ENCODE peak calls at places on chromosomes 7 and 10, in five cellular contexts. D is RWPE1, O is choroid plexus epithelial cell, U is foreskin keratinocyte, G is Calu3. J is an unnamed sample.

GRCh38 chr7:30510124-30511074 is 5.8 kb upstream of the GGCT start:
- DNase-seq in D (peak; percentile 15), O (peak; percentile 77), U (no peak), G (peak; percentile 63), J (no peak)

GRCh38 chr7:112137141-112138101 is 68.8 kb downstream of the DOCK4 start:
- DNase-seq in D (no peak), O (peak; percentile 27), U (no peak), G (no peak), J (no peak)

GRCh38 chr7:158407581-158408331 is 179.9 kb downstream of the PTPRN2 start:
- DNase-seq in D (peak; percentile 16), O (peak; percentile 85), U (no peak), G (no peak), J (no peak)

GRCh38 chr7:18408461-18408860 is 87.1 kb upstream of the HDAC9 start:
- DNase-seq in D (no peak), O (peak; percentile 43), U (no peak), G (no peak), J (no peak)

GRCh38 chr7:80307251-80307856 is 172.7 kb downstream of the GNAI1 start:
- DNase-seq in D (peak; percentile 11), O (peak; percentile 97), U (no peak), G (no peak), J (no peak)

GRCh38 chr10:127145173-127145572 is 51.2 kb downstream of the INSYN2A start:
- DNase-seq in D (peak; percentile 45), O (peak; percentile 54), U (peak; percentile 39), G (no peak), J (no peak)

GRCh38 chr7:87119581-87119980 is 32.7 kb upstream of the DMTF1 start:
- DNase-seq in D (no peak), O (no peak), U (no peak), G (no peak), J (no peak)

GRCh38 chr7:158910254-158911053 is 54.1 kb downstream of the DYNC2I1 start:
- DNase-seq in D (no peak), O (no peak), U (no peak), G (no peak), J (no peak)

GRCh38 chr10:86267286-86268195 is 99.1 kb downstream of the GRID1 start:
- DNase-seq in D (no peak), O (no peak), U (no peak), G (no peak), J (no peak)

GRCh38 chr10:78744521-78745090 is 324.2 kb upstream of the ZMIZ1 start:
- DNase-seq in D (no peak), O (no peak), U (no peak), G (no peak), J (no peak)

GRCh38 chr10:92574545-92575377 is 868 bp upstream of the IDE start:
- DNase-seq in D (peak; percentile 59), O (peak; percentile 22), U (peak; percentile 34), G (no peak), J (no peak)

GRCh38 chr10:113414481-113414990 is 138.3 kb upstream of the HABP2 start:
- DNase-seq in D (no peak), O (no peak), U (no peak), G (no peak), J (no peak)

GRCh38 chr10:99984201-99984600 is 25.5 kb downstream of the DNMBP start:
- DNase-seq in D (peak; percentile 83), O (peak; percentile 43), U (peak; percentile 92), G (no peak), J (no peak)

GRCh38 chr10:130392031-130392430 is 255.8 kb downstream of the GLRX3 start:
- DNase-seq in D (no peak), O (no peak), U (no peak), G (no peak), J (no peak)

GRCh38 chr7:31896929-31897328 is 173.3 kb downstream of the PDE1C start:
- DNase-seq in D (no peak), O (no peak), U (no peak), G (no peak), J (no peak)

GRCh38 chr7:159195926-159196325 is 51.3 kb upstream of the VIPR2 start:
- DNase-seq in D (no peak), O (no peak), U (no peak), G (no peak), J (no peak)

GRCh38 chr7:105084581-105084980 is 70.6 kb downstream of the KMT2E start:
- DNase-seq in D (no peak), O (no peak), U (no peak), G (no peak), J (no peak)

GRCh38 chr7:75056476-75056875 is 17.1 kb downstream of the RCC1L start:
- DNase-seq in D (no peak), O (peak; percentile 73), U (no peak), G (no peak), J (no peak)

GRCh38 chr10:79562135-79562756 is 2.0 kb upstream of the SFTPA2 start:
- DNase-seq in D (peak; percentile 64), O (peak; percentile 77), U (no peak), G (peak; percentile 87), J (no peak)

GRCh38 chr7:92645531-92646061 is 55.4 kb upstream of the FAM133B start:
- DNase-seq in D (peak; percentile 74), O (no peak), U (peak; percentile 57), G (no peak), J (no peak)

GRCh38 chr10:5656737-5657579 is 9.4 kb downstream of the ASB13 start:
- DNase-seq in D (no peak), O (no peak), U (no peak), G (no peak), J (no peak)

GRCh38 chr7:148553979-148554378 is 36.6 kb upstream of the C7orf33 start:
- DNase-seq in D (no peak), O (no peak), U (no peak), G (no peak), J (no peak)

GRCh38 chr10:122462533-122463465 is 1.4 kb downstream of the HTRA1 start:
- DNase-seq in D (peak; percentile 34), O (peak; percentile 49), U (no peak), G (no peak), J (no peak)

GRCh38 chr10:62815373-62816111 is 624 bp downstream of the EGR2 start:
- DNase-seq in D (no peak), O (peak; percentile 26), U (peak; percentile 30), G (peak; percentile 20), J (peak; percentile 47)

GRCh38 chr10:11210211-11210922 is 192.7 kb downstream of the CELF2 start:
- DNase-seq in D (peak; percentile 3), O (no peak), U (no peak), G (no peak), J (no peak)

GRCh38 chr7:64905547-64905946 is 2.5 kb downstream of the ZNF273 start:
- DNase-seq in D (no peak), O (no peak), U (no peak), G (no peak), J (no peak)

GRCh38 chr7:86750124-86750523 is 106.4 kb downstream of the GRM3 start:
- DNase-seq in D (no peak), O (no peak), U (no peak), G (no peak), J (no peak)

GRCh38 chr10:100364735-100365391 is 17.8 kb downstream of the SCD start:
- DNase-seq in D (peak; percentile 94), O (peak; percentile 78), U (peak; percentile 91), G (peak; percentile 75), J (no peak)

GRCh38 chr7:100583132-100584045 is 2.5 kb downstream of the LRCH4 start:
- DNase-seq in D (no peak), O (peak; percentile 82), U (no peak), G (no peak), J (peak; percentile 50)

GRCh38 chr10:70658582-70659136 is 13.6 kb upstream of the ADAMTS14 start:
- DNase-seq in D (no peak), O (no peak), U (no peak), G (no peak), J (no peak)
- TF ChIP-seq CTCF in D (no peak), O (no peak), U (no peak), G (no peak), J (no peak)

DNA sequence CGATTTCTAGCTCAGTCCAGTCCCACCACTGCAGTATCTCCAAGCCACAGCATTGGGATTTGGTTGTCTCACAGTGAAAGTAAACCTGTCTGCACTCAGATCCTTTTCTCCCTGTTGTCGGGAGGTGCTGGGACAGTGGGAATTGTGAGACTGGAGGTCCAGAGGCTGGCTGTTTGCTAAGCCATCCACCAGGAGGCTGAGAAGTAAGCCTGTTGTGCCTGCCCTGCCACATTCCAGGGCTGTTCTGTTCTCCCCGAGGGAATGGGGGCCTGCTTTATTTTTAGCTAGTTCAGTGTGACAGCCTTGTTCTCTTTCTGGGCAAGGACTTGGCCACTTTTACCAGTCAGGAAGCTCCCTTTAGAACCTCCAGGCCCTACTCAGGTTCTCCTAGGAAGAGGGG is 54.9 kb downstream of the HK1 start:
- DNase-seq in D (peak; percentile 86), O (peak; percentile 44), U (no peak), G (peak; percentile 82), J (no peak)
- TF ChIP-seq CTCF in D (no peak), O (peak; percentile 51), U (peak; percentile 66), G (peak; percentile 63), J (no peak)

DNA sequence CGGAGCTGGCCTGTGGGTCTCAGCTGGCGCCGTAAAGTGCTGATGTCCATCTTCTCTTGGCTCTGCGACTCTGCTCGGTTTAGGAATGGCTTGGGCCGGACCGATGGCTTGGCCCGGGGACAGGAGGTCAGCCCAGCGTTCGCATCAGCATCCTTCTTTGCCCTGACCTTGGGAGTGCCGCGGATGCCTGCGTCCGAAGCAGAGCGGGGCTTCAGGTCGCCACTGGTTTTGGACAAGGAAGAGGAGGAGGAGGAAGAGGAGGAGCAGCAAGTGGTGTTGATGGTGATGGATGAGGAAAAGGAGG is 109.3 kb downstream of the NEURL1 start:
- DNase-seq in D (no peak), O (no peak), U (no peak), G (no peak), J (no peak)
- TF ChIP-seq CTCF in D (no peak), O (no peak), U (no peak), G (no peak), J (no peak)

GRCh38 chr7:102170417-102170970 is 116.2 kb upstream of the SH2B2 start:
- DNase-seq in D (no peak), O (peak; percentile 81), U (no peak), G (no peak), J (no peak)

GRCh38 chr7:102165136-102165535 is 121.5 kb upstream of the SH2B2 start:
- DNase-seq in D (no peak), O (peak; percentile 10), U (no peak), G (no peak), J (no peak)

GRCh38 chr7:102173669-102174068 is 113.0 kb upstream of the SH2B2 start:
- DNase-seq in D (no peak), O (no peak), U (no peak), G (no peak), J (no peak)

GRCh38 chr7:102167254-102167653 is 119.4 kb upstream of the SH2B2 start:
- DNase-seq in D (no peak), O (no peak), U (no peak), G (no peak), J (no peak)

DNA sequence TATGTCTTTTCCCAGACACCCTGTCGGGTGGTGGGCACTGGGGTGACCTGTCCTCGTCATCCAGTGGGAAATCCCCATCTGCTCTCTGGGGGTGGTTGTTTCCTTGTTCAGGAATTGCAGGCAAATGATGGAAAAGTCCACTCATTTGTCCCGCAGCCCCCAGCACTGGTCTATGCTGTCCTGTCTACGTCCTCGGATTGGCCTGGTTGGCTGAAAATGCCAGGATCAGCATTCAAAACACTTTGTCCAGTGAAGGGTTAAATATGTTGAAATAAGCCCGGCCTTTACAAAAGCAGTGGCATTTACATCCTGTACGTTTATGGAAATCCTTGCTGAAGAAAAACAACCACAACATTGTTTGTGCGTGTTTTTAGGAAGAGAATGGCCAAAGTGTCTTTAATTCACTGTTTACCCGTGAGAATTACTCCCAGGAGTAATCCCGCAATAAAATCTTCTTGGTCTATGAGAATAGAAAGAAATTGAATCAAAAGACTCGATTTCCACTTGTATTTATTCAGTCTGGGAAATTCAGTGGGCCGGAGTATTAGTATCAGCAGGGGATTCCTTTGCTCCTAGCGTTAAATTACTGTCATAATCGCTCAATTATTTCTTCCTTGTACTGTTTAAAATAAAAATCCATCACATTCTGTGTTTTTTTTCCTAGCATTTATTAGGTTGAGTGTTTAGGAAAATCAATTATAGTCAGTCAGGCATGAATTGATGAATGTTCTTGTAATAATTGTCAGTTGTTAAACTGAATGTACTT is 116.8 kb upstream of the SH2B2 start:
- DNase-seq in D (no peak), O (peak; percentile 81), U (no peak), G (no peak), J (no peak)
- TF ChIP-seq CTCF in D (no peak), O (peak; percentile 1), U (no peak), G (no peak), J (no peak)